ENCODE peak calls at places on chromosomes 12 and 14, in six cellular contexts. M, I, R, G, L and Z are unnamed samples.

GRCh38 chr14:104560586-104560945 is 19.0 kb upstream of the C14orf180 start:
- DNase-seq in R (no peak), I (no peak), M (no peak), G (no peak), L (no peak), Z (no peak)

GRCh38 chr12:119491814-119492213 is 101.8 kb upstream of the TMEM233 start:
- DNase-seq in R (no peak), G (no peak), M (no peak), I (no peak), L (no peak), Z (no peak)

GRCh38 chr14:68682166-68683103 is 110.4 kb downstream of the ZFP36L1 start:
- DNase-seq in R (peak; percentile 89), I (peak; percentile 99), G (peak; percentile 63), L (peak; percentile 22), M (peak; percentile 34), Z (no peak)

GRCh38 chr12:57579677-57580465 is 11.1 kb upstream of the PIP4K2C start:
- DNase-seq in M (no peak), L (no peak), G (no peak), R (no peak), I (peak; percentile 65), Z (no peak)

GRCh38 chr14:53714495-53715389 is 241.9 kb downstream of the BMP4 start:
- DNase-seq in G (no peak), M (no peak), R (no peak), I (no peak), L (no peak), Z (no peak)

GRCh38 chr14:75979071-75979571 is 2.7 kb downstream of the TGFB3 start:
- DNase-seq in L (peak; percentile 9), G (no peak), M (peak; percentile 73), R (peak; percentile 36), I (peak; percentile 47), Z (peak; percentile 61)

GRCh38 chr12:83826112-83826511 is 1086.5 kb downstream of the SLC6A15 start:
- DNase-seq in M (no peak), R (peak; percentile 19), L (no peak), I (peak; percentile 32), G (no peak), Z (peak; percentile 53)

GRCh38 chr12:66776974-66777373 is 98.1 kb upstream of the GRIP1 start:
- DNase-seq in R (no peak), G (no peak), L (no peak), M (no peak), I (no peak), Z (no peak)

GRCh38 chr14:102785598-102785963 is 8.3 kb downstream of the TRAF3 start:
- DNase-seq in L (no peak), R (no peak), G (no peak), I (no peak), M (no peak), Z (no peak)

GRCh38 chr12:113163030-113163360 is 13.5 kb downstream of the CFAP73 start:
- DNase-seq in G (no peak), L (no peak), I (no peak), R (no peak), M (no peak), Z (no peak)

GRCh38 chr12:52082026-52082667 is 2.6 kb downstream of the SMIM41 start:
- DNase-seq in G (peak; percentile 46), M (no peak), R (no peak), L (no peak), I (no peak), Z (no peak)

GRCh38 chr14:22509751-22510300 is 79.2 kb downstream of the DAD1 start:
- DNase-seq in M (no peak), I (no peak), R (no peak), L (no peak), G (no peak), Z (no peak)

GRCh38 chr14:56271988-56272387 is 153.8 kb downstream of the PELI2 start:
- DNase-seq in I (peak; percentile 62), G (no peak), R (no peak), M (no peak), L (no peak), Z (no peak)

GRCh38 chr12:55172686-55173085 is 46.5 kb downstream of the OR9K2 start:
- DNase-seq in I (no peak), R (no peak), M (no peak), G (no peak), L (no peak), Z (no peak)

GRCh38 chr12:32257695-32258496 is 141.5 kb upstream of the FGD4 start:
- DNase-seq in R (no peak), I (no peak), M (no peak), G (no peak), L (no peak), Z (no peak)

GRCh38 chr12:94643585-94643984 is 6.8 kb downstream of the TMCC3 start:
- DNase-seq in R (no peak), G (no peak), I (peak; percentile 32), M (no peak), L (no peak), Z (no peak)

GRCh38 chr14:54447231-54447692 is 6.1 kb upstream of the CNIH1 start:
- DNase-seq in G (no peak), M (no peak), L (no peak), R (no peak), I (peak; percentile 24), Z (no peak)

GRCh38 chr12:8077207-8077606 is 4.9 kb upstream of the NECAP1 start:
- DNase-seq in M (peak; percentile 82), R (no peak), G (no peak), L (no peak), I (peak; percentile 76), Z (peak; percentile 19)

GRCh38 chr12:56377310-56377988 is 14.8 kb upstream of the APOF start:
- DNase-seq in L (no peak), I (peak; percentile 60), G (no peak), M (no peak), R (peak; percentile 54), Z (peak; percentile 45)

GRCh38 chr14:95227279-95227860 is 70.0 kb upstream of the DICER1 start:
- DNase-seq in R (no peak), I (no peak), L (no peak), M (peak; percentile 70), G (no peak), Z (no peak)

GRCh38 chr12:112824701-112825100 is 33.2 kb downstream of the RPH3A start:
- DNase-seq in I (no peak), G (no peak), L (no peak), M (no peak), R (no peak), Z (no peak)

GRCh38 chr14:57729208-57730187 is 136.4 kb downstream of the SLC35F4 start:
- DNase-seq in R (no peak), M (no peak), G (no peak), L (no peak), I (no peak), Z (no peak)

GRCh38 chr12:100141666-100141997 is 1.0 kb downstream of the BLTP3B start:
- DNase-seq in G (no peak), M (peak; percentile 56), L (no peak), I (peak; percentile 80), R (peak; percentile 22), Z (no peak)

GRCh38 chr14:85471744-85472143 is 58.2 kb upstream of the FLRT2 start:
- DNase-seq in I (peak; percentile 93), G (peak; percentile 29), R (no peak), L (no peak), M (peak; percentile 41), Z (peak; percentile 76)